ENCODE peak calls at places on chromosomes 7 and 10, in eight cellular contexts. One of them, this sample, is unnamed. For H3K4me1, the result is how much of the 10 kb centered on the place peaks cover.

GRCh38 chr10:95819620-95820329 is 63.8 kb downstream of the ENTPD1 start:
- DNase-seq in left lung: no peak
- DNase-seq in body of pancreas: no peak
- DNase-seq in heart left ventricle: no peak
- DNase-seq in fibroblast of lung: no peak
- DNase-seq in HepG2: no peak
- DNase-seq in IMR-90: no peak
- DNase-seq in mammary epithelial cell: no peak
- DNase-seq in this sample: no peak

GRCh38 chr7:122166708-122167107 is 22.7 kb upstream of the AASS start:
- DNase-seq in left lung: no peak
- DNase-seq in mammary epithelial cell: peak
- DNase-seq in IMR-90: peak
- DNase-seq in body of pancreas: no peak
- DNase-seq in fibroblast of lung: peak
- DNase-seq in HepG2: no peak
- DNase-seq in heart left ventricle: no peak
- DNase-seq in this sample: no peak

GRCh38 chr10:82942572-82943091 is 1067.6 kb downstream of the NRG3 start:
- DNase-seq in IMR-90: no peak
- DNase-seq in HepG2: no peak
- DNase-seq in body of pancreas: peak
- DNase-seq in left lung: peak
- DNase-seq in mammary epithelial cell: no peak
- DNase-seq in fibroblast of lung: peak
- DNase-seq in heart left ventricle: no peak
- DNase-seq in this sample: no peak

GRCh38 chr7:132004528-132004927 is 448.1 kb upstream of the PODXL start:
- DNase-seq in mammary epithelial cell: peak
- DNase-seq in heart left ventricle: peak
- DNase-seq in fibroblast of lung: peak
- DNase-seq in IMR-90: no peak
- DNase-seq in left lung: peak
- DNase-seq in body of pancreas: no peak
- DNase-seq in HepG2: no peak
- DNase-seq in this sample: no peak

GRCh38 chr10:42475168-42476098 is 162.9 kb downstream of the ZNF33B start:
- DNase-seq in fibroblast of lung: peak
- DNase-seq in body of pancreas: peak
- DNase-seq in mammary epithelial cell: peak
- DNase-seq in IMR-90: peak
- DNase-seq in HepG2: peak
- DNase-seq in left lung: no peak
- DNase-seq in heart left ventricle: no peak
- DNase-seq in this sample: no peak

GRCh38 chr7:149284850-149285580 is 23.0 kb downstream of the ZNF783 start:
- DNase-seq in mammary epithelial cell: peak
- DNase-seq in fibroblast of lung: peak
- DNase-seq in HepG2: no peak
- DNase-seq in heart left ventricle: peak
- DNase-seq in left lung: peak
- DNase-seq in body of pancreas: peak
- DNase-seq in IMR-90: peak
- DNase-seq in this sample: peak

GRCh38 chr10:7529638-7530037 is 118.8 kb upstream of the SFMBT2 start:
- DNase-seq in mammary epithelial cell: peak
- DNase-seq in heart left ventricle: no peak
- DNase-seq in fibroblast of lung: no peak
- DNase-seq in body of pancreas: no peak
- DNase-seq in IMR-90: no peak
- DNase-seq in left lung: no peak
- DNase-seq in HepG2: peak
- DNase-seq in this sample: peak

GRCh38 chr7:2103071-2103898 is 129.5 kb downstream of the MAD1L1 start:
- DNase-seq in mammary epithelial cell: no peak
- DNase-seq in HepG2: no peak
- DNase-seq in IMR-90: no peak
- DNase-seq in heart left ventricle: no peak
- DNase-seq in fibroblast of lung: no peak
- DNase-seq in left lung: no peak
- DNase-seq in body of pancreas: no peak
- DNase-seq in this sample: no peak

GRCh38 chr10:119680668-119681070 is 29.5 kb downstream of the BAG3 start:
- DNase-seq in heart left ventricle: no peak
- DNase-seq in fibroblast of lung: peak
- DNase-seq in mammary epithelial cell: peak
- DNase-seq in IMR-90: peak
- DNase-seq in body of pancreas: no peak
- DNase-seq in HepG2: no peak
- DNase-seq in left lung: no peak
- DNase-seq in this sample: no peak

GRCh38 chr7:85023066-85023687 is 163.7 kb downstream of the SEMA3D start:
- DNase-seq in IMR-90: peak
- DNase-seq in fibroblast of lung: peak
- DNase-seq in left lung: no peak
- DNase-seq in body of pancreas: peak
- DNase-seq in heart left ventricle: peak
- DNase-seq in HepG2: peak
- DNase-seq in mammary epithelial cell: peak
- DNase-seq in this sample: no peak

GRCh38 chr10:94108200-94108599 is 114.5 kb downstream of the PLCE1 start:
- DNase-seq in IMR-90: peak
- DNase-seq in heart left ventricle: no peak
- DNase-seq in HepG2: no peak
- DNase-seq in body of pancreas: no peak
- DNase-seq in fibroblast of lung: peak
- DNase-seq in left lung: no peak
- DNase-seq in mammary epithelial cell: peak
- DNase-seq in this sample: no peak

GRCh38 chr7:90298145-90299038 is 22.7 kb downstream of the FAM237B start:
- DNase-seq in HepG2: peak
- DNase-seq in fibroblast of lung: peak
- DNase-seq in body of pancreas: no peak
- DNase-seq in heart left ventricle: no peak
- DNase-seq in mammary epithelial cell: peak
- DNase-seq in left lung: no peak
- DNase-seq in IMR-90: peak
- DNase-seq in this sample: no peak

GRCh38 chr10:104795411-104795810 is 154.3 kb downstream of the SORCS3 start:
- DNase-seq in fibroblast of lung: no peak
- DNase-seq in left lung: no peak
- DNase-seq in body of pancreas: no peak
- DNase-seq in mammary epithelial cell: no peak
- DNase-seq in HepG2: no peak
- DNase-seq in IMR-90: no peak
- DNase-seq in heart left ventricle: no peak
- DNase-seq in this sample: no peak

GRCh38 chr10:78331391-78331922 is 297.8 kb downstream of the RPS24 start:
- DNase-seq in left lung: no peak
- DNase-seq in mammary epithelial cell: no peak
- DNase-seq in HepG2: no peak
- DNase-seq in heart left ventricle: peak
- DNase-seq in body of pancreas: no peak
- DNase-seq in fibroblast of lung: peak
- DNase-seq in IMR-90: peak
- DNase-seq in this sample: no peak

GRCh38 chr7:138400400-138400886 is 59.6 kb upstream of the TRIM24 start:
- DNase-seq in IMR-90: no peak
- DNase-seq in fibroblast of lung: no peak
- DNase-seq in HepG2: no peak
- DNase-seq in heart left ventricle: no peak
- DNase-seq in mammary epithelial cell: no peak
- DNase-seq in body of pancreas: no peak
- DNase-seq in left lung: no peak
- DNase-seq in this sample: no peak

GRCh38 chr7:143373255-143373794 is 7.8 kb upstream of the ZYX start:
- DNase-seq in body of pancreas: no peak
- DNase-seq in mammary epithelial cell: no peak
- DNase-seq in left lung: no peak
- DNase-seq in fibroblast of lung: no peak
- DNase-seq in IMR-90: no peak
- DNase-seq in heart left ventricle: no peak
- DNase-seq in HepG2: no peak
- DNase-seq in this sample: no peak

GRCh38 chr10:122468923-122469781 is 7.8 kb downstream of the HTRA1 start:
- DNase-seq in IMR-90: peak
- DNase-seq in HepG2: peak
- DNase-seq in fibroblast of lung: peak
- DNase-seq in body of pancreas: no peak
- DNase-seq in left lung: peak
- DNase-seq in mammary epithelial cell: peak
- DNase-seq in heart left ventricle: no peak
- DNase-seq in this sample: no peak

GRCh38 chr7:156773966-156774365 is 119.0 kb downstream of the LMBR1 start:
- DNase-seq in fibroblast of lung: no peak
- DNase-seq in mammary epithelial cell: peak
- DNase-seq in IMR-90: peak
- DNase-seq in HepG2: no peak
- DNase-seq in left lung: no peak
- DNase-seq in heart left ventricle: no peak
- DNase-seq in body of pancreas: no peak
- DNase-seq in this sample: no peak

GRCh38 chr7:48171190-48171589 is at the start of gene ABCA13:
- DNase-seq in heart left ventricle: no peak
- DNase-seq in mammary epithelial cell: peak
- DNase-seq in IMR-90: peak
- DNase-seq in body of pancreas: no peak
- DNase-seq in HepG2: no peak
- DNase-seq in fibroblast of lung: peak
- DNase-seq in left lung: no peak
- DNase-seq in this sample: no peak

GRCh38 chr10:89241491-89242339 is 9.9 kb downstream of the LIPA start:
- DNase-seq in left lung: no peak
- DNase-seq in heart left ventricle: no peak
- DNase-seq in body of pancreas: no peak
- DNase-seq in IMR-90: peak
- DNase-seq in HepG2: peak
- DNase-seq in mammary epithelial cell: peak
- DNase-seq in fibroblast of lung: peak
- DNase-seq in this sample: no peak

GRCh38 chr10:89242340-89242680 is 9.3 kb downstream of the LIPA start:
- DNase-seq in mammary epithelial cell: no peak
- DNase-seq in body of pancreas: no peak
- DNase-seq in fibroblast of lung: no peak
- DNase-seq in left lung: no peak
- DNase-seq in HepG2: peak
- DNase-seq in heart left ventricle: no peak
- DNase-seq in IMR-90: no peak
- DNase-seq in this sample: no peak

GRCh38 chr10:89242840-89243586 is 8.6 kb downstream of the LIPA start:
- DNase-seq in body of pancreas: no peak
- DNase-seq in HepG2: no peak
- DNase-seq in heart left ventricle: no peak
- DNase-seq in fibroblast of lung: no peak
- DNase-seq in left lung: no peak
- DNase-seq in IMR-90: no peak
- DNase-seq in mammary epithelial cell: no peak
- DNase-seq in this sample: peak

GRCh38 chr10:89249066-89249465 is 2.5 kb downstream of the LIPA start:
- DNase-seq in left lung: no peak
- DNase-seq in heart left ventricle: no peak
- DNase-seq in IMR-90: no peak
- DNase-seq in fibroblast of lung: no peak
- DNase-seq in HepG2: no peak
- DNase-seq in body of pancreas: no peak
- DNase-seq in mammary epithelial cell: no peak
- DNase-seq in this sample: no peak

GRCh38 chr10:89245802-89246201 is 5.8 kb downstream of the LIPA start:
- DNase-seq in fibroblast of lung: no peak
- DNase-seq in mammary epithelial cell: no peak
- DNase-seq in left lung: no peak
- DNase-seq in body of pancreas: no peak
- DNase-seq in IMR-90: no peak
- DNase-seq in HepG2: no peak
- DNase-seq in heart left ventricle: no peak
- DNase-seq in this sample: no peak
- H3K4me1 ChIP-seq in fibroblast of lung: under half
- H3K4me1 ChIP-seq in mammary epithelial cell: under half
- H3K4me1 ChIP-seq in left lung: under half
- H3K4me1 ChIP-seq in body of pancreas: under half
- H3K4me1 ChIP-seq in IMR-90: under half
- H3K4me1 ChIP-seq in HepG2: under half
- H3K4me1 ChIP-seq in heart left ventricle: under half
- H3K4me1 ChIP-seq in this sample: under half

GRCh38 chr10:69321037-69321715 is 42.9 kb downstream of the HK1 start:
- DNase-seq in HepG2: no peak
- DNase-seq in heart left ventricle: no peak
- DNase-seq in fibroblast of lung: no peak
- DNase-seq in body of pancreas: no peak
- DNase-seq in mammary epithelial cell: no peak
- DNase-seq in IMR-90: no peak
- DNase-seq in left lung: peak
- DNase-seq in this sample: no peak
- H3K4me3 ChIP-seq in HepG2: no peak
- H3K4me3 ChIP-seq in heart left ventricle: peak
- H3K4me3 ChIP-seq in fibroblast of lung: no peak
- H3K4me3 ChIP-seq in body of pancreas: no peak
- H3K4me3 ChIP-seq in mammary epithelial cell: no peak
- H3K4me3 ChIP-seq in IMR-90: no peak
- H3K4me3 ChIP-seq in left lung: no peak
- H3K4me3 ChIP-seq in this sample: no peak

GRCh38 chr7:115087437-115087836 is 165.5 kb downstream of the MDFIC start:
- DNase-seq in heart left ventricle: peak
- DNase-seq in body of pancreas: peak
- DNase-seq in IMR-90: peak
- DNase-seq in fibroblast of lung: peak
- DNase-seq in mammary epithelial cell: peak
- DNase-seq in HepG2: peak
- DNase-seq in left lung: no peak
- DNase-seq in this sample: no peak

GRCh38 chr7:115083935-115084334 is 162.0 kb downstream of the MDFIC start:
- DNase-seq in left lung: no peak
- DNase-seq in HepG2: no peak
- DNase-seq in mammary epithelial cell: no peak
- DNase-seq in heart left ventricle: no peak
- DNase-seq in IMR-90: no peak
- DNase-seq in body of pancreas: no peak
- DNase-seq in fibroblast of lung: no peak
- DNase-seq in this sample: no peak

GRCh38 chr7:115088938-115089337 is 167.0 kb downstream of the MDFIC start:
- DNase-seq in IMR-90: no peak
- DNase-seq in body of pancreas: no peak
- DNase-seq in fibroblast of lung: no peak
- DNase-seq in HepG2: no peak
- DNase-seq in mammary epithelial cell: no peak
- DNase-seq in heart left ventricle: no peak
- DNase-seq in left lung: no peak
- DNase-seq in this sample: no peak

GRCh38 chr7:115085421-115085820 is 163.5 kb downstream of the MDFIC start:
- DNase-seq in heart left ventricle: no peak
- DNase-seq in HepG2: no peak
- DNase-seq in mammary epithelial cell: no peak
- DNase-seq in left lung: no peak
- DNase-seq in IMR-90: no peak
- DNase-seq in fibroblast of lung: no peak
- DNase-seq in body of pancreas: no peak
- DNase-seq in this sample: no peak

GRCh38 chr7:115086146-115086841 is 164.4 kb downstream of the MDFIC start:
- DNase-seq in HepG2: no peak
- DNase-seq in body of pancreas: no peak
- DNase-seq in mammary epithelial cell: no peak
- DNase-seq in heart left ventricle: no peak
- DNase-seq in IMR-90: no peak
- DNase-seq in fibroblast of lung: no peak
- DNase-seq in left lung: no peak
- DNase-seq in this sample: no peak
- TF ChIP-seq CTCF in HepG2: peak
- TF ChIP-seq CTCF in body of pancreas: no peak
- TF ChIP-seq CTCF in mammary epithelial cell: peak
- TF ChIP-seq CTCF in heart left ventricle: no peak
- TF ChIP-seq CTCF in IMR-90: no peak
- TF ChIP-seq CTCF in fibroblast of lung: no peak
- TF ChIP-seq CTCF in left lung: no peak
- TF ChIP-seq CTCF in this sample: no peak

GRCh38 chr10:14578060-14578952 is 196.4 kb downstream of the FAM107B start:
- DNase-seq in left lung: no peak
- DNase-seq in IMR-90: peak
- DNase-seq in fibroblast of lung: peak
- DNase-seq in mammary epithelial cell: no peak
- DNase-seq in body of pancreas: peak
- DNase-seq in HepG2: peak
- DNase-seq in heart left ventricle: peak
- DNase-seq in this sample: no peak
- H3K4me1 ChIP-seq in left lung: under half
- H3K4me1 ChIP-seq in IMR-90: under half
- H3K4me1 ChIP-seq in fibroblast of lung: under half
- H3K4me1 ChIP-seq in mammary epithelial cell: under half
- H3K4me1 ChIP-seq in body of pancreas: half or more
- H3K4me1 ChIP-seq in HepG2: half or more
- H3K4me1 ChIP-seq in heart left ventricle: under half
- H3K4me1 ChIP-seq in this sample: under half

This sample was measured in mucosa of descending colon.